ENCODE peak calls at places on chromosomes 7 and 10, in six cellular contexts. One of them, this sample, is unnamed.

GRCh38 chr7:132161231-132161915 is 414.9 kb downstream of the PLXNA4 start:
- DNase-seq in AG09319: no peak
- DNase-seq in Daoy: peak
- DNase-seq in endothelial cell: no peak
- DNase-seq in stimulated activated naive CD8-positive, alpha-beta T cell treated with anti-CD3 and anti-CD28 coated beads, Interleukin-15, amount 100 ng/mL, for 72 hours: no peak
- DNase-seq in CD8-positive, alpha-beta T cell: no peak
- DNase-seq in this sample: peak

GRCh38 chr10:68633281-68633680 is 73.1 kb downstream of the TET1 start:
- DNase-seq in stimulated activated naive CD8-positive, alpha-beta T cell treated with anti-CD3 and anti-CD28 coated beads, Interleukin-15, amount 100 ng/mL, for 72 hours: no peak
- DNase-seq in Daoy: no peak
- DNase-seq in endothelial cell: no peak
- DNase-seq in CD8-positive, alpha-beta T cell: no peak
- DNase-seq in AG09319: no peak
- DNase-seq in this sample: no peak

GRCh38 chr7:72415586-72415985 is 3.4 kb upstream of the CALN1 start:
- DNase-seq in endothelial cell: no peak
- DNase-seq in AG09319: no peak
- DNase-seq in Daoy: no peak
- DNase-seq in stimulated activated naive CD8-positive, alpha-beta T cell treated with anti-CD3 and anti-CD28 coated beads, Interleukin-15, amount 100 ng/mL, for 72 hours: no peak
- DNase-seq in CD8-positive, alpha-beta T cell: no peak
- DNase-seq in this sample: no peak

GRCh38 chr7:68730871-68731403 is 867.3 kb upstream of the AUTS2 start:
- DNase-seq in Daoy: no peak
- DNase-seq in stimulated activated naive CD8-positive, alpha-beta T cell treated with anti-CD3 and anti-CD28 coated beads, Interleukin-15, amount 100 ng/mL, for 72 hours: no peak
- DNase-seq in AG09319: no peak
- DNase-seq in CD8-positive, alpha-beta T cell: no peak
- DNase-seq in endothelial cell: no peak
- DNase-seq in this sample: no peak

GRCh38 chr10:58438340-58438739 is 53.1 kb downstream of the TFAM start:
- DNase-seq in CD8-positive, alpha-beta T cell: no peak
- DNase-seq in Daoy: peak
- DNase-seq in AG09319: peak
- DNase-seq in stimulated activated naive CD8-positive, alpha-beta T cell treated with anti-CD3 and anti-CD28 coated beads, Interleukin-15, amount 100 ng/mL, for 72 hours: no peak
- DNase-seq in endothelial cell: no peak
- DNase-seq in this sample: peak

GRCh38 chr7:101137651-101138148 is 10.8 kb downstream of the SERPINE1 start:
- DNase-seq in stimulated activated naive CD8-positive, alpha-beta T cell treated with anti-CD3 and anti-CD28 coated beads, Interleukin-15, amount 100 ng/mL, for 72 hours: no peak
- DNase-seq in endothelial cell: no peak
- DNase-seq in CD8-positive, alpha-beta T cell: no peak
- DNase-seq in AG09319: no peak
- DNase-seq in Daoy: no peak
- DNase-seq in this sample: no peak

GRCh38 chr7:66356277-66356721 is 151.2 kb downstream of the TPST1 start:
- DNase-seq in CD8-positive, alpha-beta T cell: no peak
- DNase-seq in AG09319: peak
- DNase-seq in Daoy: peak
- DNase-seq in stimulated activated naive CD8-positive, alpha-beta T cell treated with anti-CD3 and anti-CD28 coated beads, Interleukin-15, amount 100 ng/mL, for 72 hours: no peak
- DNase-seq in endothelial cell: no peak
- DNase-seq in this sample: peak

GRCh38 chr7:92456241-92456640 is 9.0 kb downstream of the GATAD1 start:
- DNase-seq in endothelial cell: no peak
- DNase-seq in Daoy: no peak
- DNase-seq in stimulated activated naive CD8-positive, alpha-beta T cell treated with anti-CD3 and anti-CD28 coated beads, Interleukin-15, amount 100 ng/mL, for 72 hours: no peak
- DNase-seq in AG09319: no peak
- DNase-seq in CD8-positive, alpha-beta T cell: no peak
- DNase-seq in this sample: no peak

GRCh38 chr10:22825841-22826240 is 102.0 kb upstream of the ARMC3 start:
- DNase-seq in endothelial cell: no peak
- DNase-seq in Daoy: no peak
- DNase-seq in stimulated activated naive CD8-positive, alpha-beta T cell treated with anti-CD3 and anti-CD28 coated beads, Interleukin-15, amount 100 ng/mL, for 72 hours: no peak
- DNase-seq in CD8-positive, alpha-beta T cell: no peak
- DNase-seq in AG09319: no peak
- DNase-seq in this sample: peak

GRCh38 chr7:516606-517456 is 2.8 kb downstream of the PDGFA start:
- DNase-seq in CD8-positive, alpha-beta T cell: no peak
- DNase-seq in stimulated activated naive CD8-positive, alpha-beta T cell treated with anti-CD3 and anti-CD28 coated beads, Interleukin-15, amount 100 ng/mL, for 72 hours: peak
- DNase-seq in endothelial cell: no peak
- DNase-seq in Daoy: peak
- DNase-seq in AG09319: no peak
- DNase-seq in this sample: peak

GRCh38 chr7:12674053-12674452 is 13.4 kb upstream of the ARL4A start:
- DNase-seq in Daoy: no peak
- DNase-seq in endothelial cell: no peak
- DNase-seq in stimulated activated naive CD8-positive, alpha-beta T cell treated with anti-CD3 and anti-CD28 coated beads, Interleukin-15, amount 100 ng/mL, for 72 hours: no peak
- DNase-seq in CD8-positive, alpha-beta T cell: no peak
- DNase-seq in AG09319: no peak
- DNase-seq in this sample: no peak

GRCh38 chr7:3112499-3113134 is 69.0 kb upstream of the CARD11 start:
- DNase-seq in CD8-positive, alpha-beta T cell: no peak
- DNase-seq in AG09319: no peak
- DNase-seq in Daoy: no peak
- DNase-seq in endothelial cell: no peak
- DNase-seq in stimulated activated naive CD8-positive, alpha-beta T cell treated with anti-CD3 and anti-CD28 coated beads, Interleukin-15, amount 100 ng/mL, for 72 hours: no peak
- DNase-seq in this sample: no peak

GRCh38 chr10:127148933-127149220 is 47.5 kb downstream of the INSYN2A start:
- DNase-seq in endothelial cell: no peak
- DNase-seq in stimulated activated naive CD8-positive, alpha-beta T cell treated with anti-CD3 and anti-CD28 coated beads, Interleukin-15, amount 100 ng/mL, for 72 hours: no peak
- DNase-seq in Daoy: peak
- DNase-seq in CD8-positive, alpha-beta T cell: no peak
- DNase-seq in AG09319: no peak
- DNase-seq in this sample: peak

GRCh38 chr7:16504019-16504418 is 22.6 kb upstream of the LRRC72 start:
- DNase-seq in endothelial cell: no peak
- DNase-seq in AG09319: no peak
- DNase-seq in stimulated activated naive CD8-positive, alpha-beta T cell treated with anti-CD3 and anti-CD28 coated beads, Interleukin-15, amount 100 ng/mL, for 72 hours: no peak
- DNase-seq in CD8-positive, alpha-beta T cell: no peak
- DNase-seq in Daoy: peak
- DNase-seq in this sample: peak

GRCh38 chr7:28483112-28483511 is 70.8 kb downstream of the CREB5 start:
- DNase-seq in endothelial cell: no peak
- DNase-seq in Daoy: no peak
- DNase-seq in stimulated activated naive CD8-positive, alpha-beta T cell treated with anti-CD3 and anti-CD28 coated beads, Interleukin-15, amount 100 ng/mL, for 72 hours: no peak
- DNase-seq in CD8-positive, alpha-beta T cell: no peak
- DNase-seq in AG09319: no peak
- DNase-seq in this sample: peak

GRCh38 chr10:6201511-6201975 is 1.2 kb upstream of the PFKFB3 start:
- DNase-seq in endothelial cell: peak
- DNase-seq in Daoy: peak
- DNase-seq in CD8-positive, alpha-beta T cell: peak
- DNase-seq in stimulated activated naive CD8-positive, alpha-beta T cell treated with anti-CD3 and anti-CD28 coated beads, Interleukin-15, amount 100 ng/mL, for 72 hours: peak
- DNase-seq in AG09319: no peak
- DNase-seq in this sample: peak

GRCh38 chr7:30074422-30075030 is 46.3 kb downstream of the PLEKHA8 start:
- DNase-seq in endothelial cell: no peak
- DNase-seq in AG09319: no peak
- DNase-seq in stimulated activated naive CD8-positive, alpha-beta T cell treated with anti-CD3 and anti-CD28 coated beads, Interleukin-15, amount 100 ng/mL, for 72 hours: no peak
- DNase-seq in CD8-positive, alpha-beta T cell: no peak
- DNase-seq in Daoy: peak
- DNase-seq in this sample: peak

GRCh38 chr10:75395955-75396860 is 5.4 kb downstream of the ZNF503 start:
- DNase-seq in endothelial cell: peak
- DNase-seq in AG09319: no peak
- DNase-seq in CD8-positive, alpha-beta T cell: no peak
- DNase-seq in Daoy: no peak
- DNase-seq in stimulated activated naive CD8-positive, alpha-beta T cell treated with anti-CD3 and anti-CD28 coated beads, Interleukin-15, amount 100 ng/mL, for 72 hours: no peak
- DNase-seq in this sample: no peak

GRCh38 chr7:127251048-127251451 is 1.7 kb downstream of the GRM8 start:
- DNase-seq in endothelial cell: peak
- DNase-seq in Daoy: peak
- DNase-seq in stimulated activated naive CD8-positive, alpha-beta T cell treated with anti-CD3 and anti-CD28 coated beads, Interleukin-15, amount 100 ng/mL, for 72 hours: no peak
- DNase-seq in AG09319: no peak
- DNase-seq in CD8-positive, alpha-beta T cell: no peak
- DNase-seq in this sample: no peak

GRCh38 chr10:90226526-90226925 is 525.1 kb downstream of the KIF20B start:
- DNase-seq in endothelial cell: no peak
- DNase-seq in Daoy: peak
- DNase-seq in stimulated activated naive CD8-positive, alpha-beta T cell treated with anti-CD3 and anti-CD28 coated beads, Interleukin-15, amount 100 ng/mL, for 72 hours: no peak
- DNase-seq in CD8-positive, alpha-beta T cell: no peak
- DNase-seq in AG09319: no peak
- DNase-seq in this sample: peak

GRCh38 chr7:4139656-4140320 is 542.3 kb upstream of the FOXK1 start:
- DNase-seq in endothelial cell: no peak
- DNase-seq in CD8-positive, alpha-beta T cell: no peak
- DNase-seq in stimulated activated naive CD8-positive, alpha-beta T cell treated with anti-CD3 and anti-CD28 coated beads, Interleukin-15, amount 100 ng/mL, for 72 hours: no peak
- DNase-seq in AG09319: no peak
- DNase-seq in Daoy: no peak
- DNase-seq in this sample: no peak

GRCh38 chr10:3398825-3399646 is 226.5 kb upstream of the PITRM1 start:
- DNase-seq in endothelial cell: no peak
- DNase-seq in CD8-positive, alpha-beta T cell: no peak
- DNase-seq in stimulated activated naive CD8-positive, alpha-beta T cell treated with anti-CD3 and anti-CD28 coated beads, Interleukin-15, amount 100 ng/mL, for 72 hours: no peak
- DNase-seq in AG09319: peak
- DNase-seq in Daoy: no peak
- DNase-seq in this sample: peak

GRCh38 chr7:30778246-30779025 is 7.2 kb downstream of the MINDY4 start:
- DNase-seq in AG09319: peak
- DNase-seq in CD8-positive, alpha-beta T cell: no peak
- DNase-seq in endothelial cell: no peak
- DNase-seq in Daoy: no peak
- DNase-seq in stimulated activated naive CD8-positive, alpha-beta T cell treated with anti-CD3 and anti-CD28 coated beads, Interleukin-15, amount 100 ng/mL, for 72 hours: no peak
- DNase-seq in this sample: peak

GRCh38 chr10:43671659-43672555 is 23.2 kb upstream of the ZNF32 start:
- DNase-seq in Daoy: peak
- DNase-seq in CD8-positive, alpha-beta T cell: peak
- DNase-seq in endothelial cell: peak
- DNase-seq in stimulated activated naive CD8-positive, alpha-beta T cell treated with anti-CD3 and anti-CD28 coated beads, Interleukin-15, amount 100 ng/mL, for 72 hours: peak
- DNase-seq in AG09319: peak
- DNase-seq in this sample: peak

GRCh38 chr7:49852619-49853462 is 79.4 kb downstream of the VWC2 start:
- DNase-seq in AG09319: peak
- DNase-seq in endothelial cell: peak
- DNase-seq in CD8-positive, alpha-beta T cell: no peak
- DNase-seq in Daoy: peak
- DNase-seq in stimulated activated naive CD8-positive, alpha-beta T cell treated with anti-CD3 and anti-CD28 coated beads, Interleukin-15, amount 100 ng/mL, for 72 hours: peak
- DNase-seq in this sample: peak

GRCh38 chr7:40815512-40815911 is 680.7 kb downstream of the SUGCT start:
- DNase-seq in Daoy: no peak
- DNase-seq in endothelial cell: no peak
- DNase-seq in stimulated activated naive CD8-positive, alpha-beta T cell treated with anti-CD3 and anti-CD28 coated beads, Interleukin-15, amount 100 ng/mL, for 72 hours: no peak
- DNase-seq in CD8-positive, alpha-beta T cell: no peak
- DNase-seq in AG09319: peak
- DNase-seq in this sample: peak

This sample was measured in RPMI7951.